ENCODE peak calls at places on chromosomes 2 and 18, in six cellular contexts. U, J, M, E, B and T are unnamed samples. For H3K4me1 and H3K27me3, the result is how much of the 10 kb centered on the place peaks cover.

GRCh38 chr2:68912732-68913131 is 40.0 kb downstream of the GKN2 start:
- DNase-seq in U (no peak), J (no peak), M (no peak), E (no peak), B (no peak), T (no peak)

GRCh38 chr2:70083344-70084156 is 3.7 kb upstream of the PCBP1 start:
- DNase-seq in U (no peak), J (no peak), M (no peak), E (peak), B (no peak), T (no peak)

GRCh38 chr2:20698916-20699613 is 32.1 kb downstream of the GDF7 start:
- DNase-seq in U (no peak), J (no peak), M (no peak), E (no peak), B (no peak), T (no peak)

GRCh38 chr2:33541243-33541642 is 57.9 kb downstream of the FAM98A start:
- DNase-seq in U (no peak), J (no peak), M (no peak), E (no peak), B (no peak), T (no peak)

GRCh38 chr18:48100712-48101165 is 170.3 kb upstream of the SMAD2 start:
- DNase-seq in U (no peak), J (peak), M (no peak), E (no peak), B (peak), T (no peak)

GRCh38 chr18:31010601-31011000 is 31.9 kb downstream of the DSC3 start:
- DNase-seq in U (no peak), J (no peak), M (no peak), E (no peak), B (no peak), T (no peak)

GRCh38 chr2:47232738-47233415 is 77.8 kb upstream of the STPG4 start:
- DNase-seq in U (no peak), J (no peak), M (no peak), E (peak), B (no peak), T (no peak)

GRCh38 chr2:85215074-85216050 is 82.2 kb downstream of the TCF7L1 start:
- DNase-seq in U (no peak), J (no peak), M (no peak), E (peak), B (no peak), T (no peak)

GRCh38 chr2:134706587-134707329 is 12.0 kb downstream of the TMEM163 start:
- DNase-seq in U (no peak), J (no peak), M (no peak), E (no peak), B (no peak), T (no peak)

GRCh38 chr18:70452501-70452900 is 163.7 kb downstream of the SOCS6 start:
- DNase-seq in U (no peak), J (no peak), M (no peak), E (no peak), B (peak), T (no peak)

GRCh38 chr2:104332733-104333132 is 521.2 kb upstream of the POU3F3 start:
- DNase-seq in U (no peak), J (no peak), M (no peak), E (no peak), B (peak), T (no peak)

GRCh38 chr2:98465456-98466201 is 21.0 kb downstream of the INPP4A start:
- DNase-seq in U (peak), J (no peak), M (peak), E (peak), B (no peak), T (peak)

GRCh38 chr2:17976871-17977746 is 98.6 kb downstream of the KCNS3 start:
- DNase-seq in U (no peak), J (no peak), M (no peak), E (peak), B (no peak), T (no peak)

GRCh38 chr2:74584088-74584645 is 29.6 kb downstream of the DOK1 start:
- DNase-seq in U (no peak), J (no peak), M (no peak), E (peak), B (no peak), T (no peak)

GRCh38 chr2:86249843-86250402 is 50.7 kb downstream of the MRPL35 start:
- DNase-seq in U (no peak), J (no peak), M (no peak), E (no peak), B (no peak), T (no peak)

GRCh38 chr2:106537047-106537446 is 49.9 kb downstream of the CD8B2 start:
- DNase-seq in U (no peak), J (no peak), M (no peak), E (no peak), B (no peak), T (no peak)

GRCh38 chr18:53509886-53510285 is 714.6 kb downstream of the MBD2 start:
- DNase-seq in U (no peak), J (peak), M (no peak), E (no peak), B (no peak), T (no peak)

GRCh38 chr2:214139630-214140284 is 271.1 kb upstream of the VWC2L start:
- DNase-seq in U (no peak), J (peak), M (no peak), E (no peak), B (no peak), T (no peak)

GRCh38 chr2:230793573-230794359 is 71.0 kb upstream of the ITM2C start:
- DNase-seq in U (no peak), J (no peak), M (peak), E (peak), B (no peak), T (no peak)

GRCh38 chr2:229888031-229888430 is 33.8 kb downstream of the TRIP12 start:
- DNase-seq in U (no peak), J (no peak), M (no peak), E (no peak), B (no peak), T (no peak)

GRCh38 chr2:164593959-164594358 is 27.3 kb downstream of the GRB14 start:
- DNase-seq in U (no peak), J (no peak), M (no peak), E (no peak), B (no peak), T (no peak)

GRCh38 chr2:121150126-121150525 is 134.9 kb downstream of the TFCP2L1 start:
- DNase-seq in U (no peak), J (no peak), M (no peak), E (no peak), B (no peak), T (no peak)

GRCh38 chr2:31319391-31320175 is 85.6 kb downstream of the EHD3 start:
- DNase-seq in U (no peak), J (no peak), M (peak), E (peak), B (no peak), T (no peak)

GRCh38 chr2:120703330-120703994 is 32.2 kb upstream of the GLI2 start:
- DNase-seq in U (no peak), J (no peak), M (no peak), E (peak), B (no peak), T (peak)

GRCh38 chr2:198930170-198930569 is 527.6 kb downstream of the SATB2 start:
- DNase-seq in U (no peak), J (no peak), M (no peak), E (no peak), B (peak), T (no peak)

GRCh38 chr18:39774957-39775582 is 2180.0 kb upstream of the PIK3C3 start:
- DNase-seq in U (no peak), J (no peak), M (no peak), E (no peak), B (no peak), T (no peak)

GRCh38 chr2:140270229-140270628 is 1490.0 kb upstream of the NXPH2 start:
- DNase-seq in U (no peak), J (no peak), M (no peak), E (no peak), B (no peak), T (no peak)

GRCh38 chr2:234243871-234244565 is 193.5 kb downstream of the SPP2 start:
- DNase-seq in U (no peak), J (no peak), M (no peak), E (no peak), B (no peak), T (no peak)

GRCh38 chr2:201909961-201910361 is 103.6 kb downstream of the CDK15 start:
- DNase-seq in U (no peak), J (no peak), M (no peak), E (peak), B (no peak), T (no peak)

GRCh38 chr2:195768454-195768853 is 111.4 kb downstream of the SLC39A10 start:
- DNase-seq in U (no peak), J (no peak), M (no peak), E (peak), B (no peak), T (no peak)

GRCh38 chr2:52933878-52934277 is 833.7 kb upstream of the CHAC2 start:
- DNase-seq in U (no peak), J (no peak), M (no peak), E (peak), B (no peak), T (no peak)

GRCh38 chr2:9895669-9896068 is 52.4 kb downstream of the TAF1B start:
- DNase-seq in U (no peak), J (no peak), M (peak), E (no peak), B (no peak), T (no peak)

GRCh38 chr2:112096098-112096497 is 41.0 kb downstream of the TMEM87B start:
- DNase-seq in U (no peak), J (no peak), M (no peak), E (no peak), B (no peak), T (no peak)

GRCh38 chr2:38601061-38601460 is 1.7 kb downstream of the HNRNPLL start:
- DNase-seq in U (no peak), J (no peak), M (no peak), E (no peak), B (no peak), T (no peak)

GRCh38 chr2:231664727-231665126 is 43.6 kb upstream of the PTMA start:
- DNase-seq in U (no peak), J (no peak), M (no peak), E (no peak), B (no peak), T (no peak)

GRCh38 chr2:63192889-63193778 is 142.5 kb downstream of the OTX1 start:
- DNase-seq in U (no peak), J (no peak), M (no peak), E (no peak), B (no peak), T (no peak)

GRCh38 chr18:10519366-10519765 is 6.5 kb upstream of the NAPG start:
- DNase-seq in U (no peak), J (no peak), M (no peak), E (peak), B (no peak), T (no peak)

GRCh38 chr2:74423226-74424095 is 1.9 kb downstream of the WDR54 start:
- DNase-seq in U (peak), J (no peak), M (no peak), E (no peak), B (no peak), T (no peak)

GRCh38 chr18:36143391-36143790 is 13.7 kb downstream of the ELP2 start:
- DNase-seq in U (no peak), J (no peak), M (no peak), E (no peak), B (no peak), T (no peak)

GRCh38 chr2:217611056-217611455 is 391.7 kb downstream of the TNS1 start:
- DNase-seq in U (no peak), J (no peak), M (no peak), E (no peak), B (no peak), T (no peak)

DNA sequence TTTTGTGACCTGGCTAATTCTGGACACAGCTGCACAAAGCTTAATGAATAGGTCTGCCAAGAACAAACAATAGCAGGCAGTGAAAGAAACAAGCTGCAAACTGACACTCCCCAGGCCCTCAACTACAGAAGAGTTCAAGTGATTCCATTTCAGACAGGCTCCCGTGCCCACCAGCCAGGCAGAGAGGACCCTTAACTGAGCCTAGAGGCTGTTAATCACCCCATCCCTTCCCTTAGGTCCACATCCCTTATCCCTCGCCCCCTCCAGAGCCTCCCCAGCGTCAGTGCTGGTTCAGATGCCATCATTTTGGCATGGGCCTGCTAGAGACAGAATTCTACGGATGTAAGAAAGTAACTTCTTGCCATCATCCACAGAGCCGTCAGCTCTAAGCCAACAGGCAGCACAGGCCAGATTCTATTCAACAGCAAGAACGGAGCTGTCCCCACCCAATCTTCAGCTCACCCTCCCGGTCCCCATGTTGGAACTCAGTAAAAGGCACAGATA is 7.2 kb downstream of the CYB5A start:
- DNase-seq in U (no peak), J (peak), M (no peak), E (no peak), B (no peak), T (no peak)
- H3K4me1 ChIP-seq in U (half or more), J (under half), M (under half), E (under half), B (under half), T (half or more)

GRCh38 chr2:46086578-46087070 is 210.6 kb upstream of the EPAS1 start:
- DNase-seq in U (no peak), J (no peak), M (no peak), E (no peak), B (no peak), T (no peak)
- H3K27ac ChIP-seq in U (no peak), J (no peak), M (no peak), E (no peak), B (no peak), T (peak)

DNA sequence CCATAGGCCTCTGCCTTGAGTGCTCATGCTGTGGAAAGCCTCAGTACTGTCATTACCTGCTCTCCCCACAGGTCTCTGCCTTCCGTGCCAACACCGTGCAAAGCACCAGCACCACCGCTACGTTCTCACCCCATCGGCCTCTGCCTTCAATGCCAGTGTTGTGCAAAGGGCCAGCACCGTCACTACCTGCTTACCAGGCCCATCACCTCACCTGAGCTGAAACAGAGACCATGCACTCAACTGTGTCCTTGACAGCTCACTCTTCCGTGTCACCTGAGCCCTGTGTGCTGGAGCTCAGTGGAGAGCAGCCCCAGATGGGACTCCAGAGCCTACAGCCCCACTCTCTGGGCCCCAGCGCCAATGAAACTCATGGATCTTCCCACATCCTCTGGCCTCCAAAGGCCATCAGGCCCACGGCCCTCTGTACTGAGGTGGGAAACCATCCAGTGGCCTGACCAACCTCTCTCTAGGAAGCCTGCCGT is 62.7 kb downstream of the ZNF516 start:
- DNase-seq in U (no peak), J (no peak), M (no peak), E (no peak), B (no peak), T (no peak)
- H3K27me3 ChIP-seq in U (under half), J (under half), M (under half), E (under half), B (under half), T (under half)

DNA sequence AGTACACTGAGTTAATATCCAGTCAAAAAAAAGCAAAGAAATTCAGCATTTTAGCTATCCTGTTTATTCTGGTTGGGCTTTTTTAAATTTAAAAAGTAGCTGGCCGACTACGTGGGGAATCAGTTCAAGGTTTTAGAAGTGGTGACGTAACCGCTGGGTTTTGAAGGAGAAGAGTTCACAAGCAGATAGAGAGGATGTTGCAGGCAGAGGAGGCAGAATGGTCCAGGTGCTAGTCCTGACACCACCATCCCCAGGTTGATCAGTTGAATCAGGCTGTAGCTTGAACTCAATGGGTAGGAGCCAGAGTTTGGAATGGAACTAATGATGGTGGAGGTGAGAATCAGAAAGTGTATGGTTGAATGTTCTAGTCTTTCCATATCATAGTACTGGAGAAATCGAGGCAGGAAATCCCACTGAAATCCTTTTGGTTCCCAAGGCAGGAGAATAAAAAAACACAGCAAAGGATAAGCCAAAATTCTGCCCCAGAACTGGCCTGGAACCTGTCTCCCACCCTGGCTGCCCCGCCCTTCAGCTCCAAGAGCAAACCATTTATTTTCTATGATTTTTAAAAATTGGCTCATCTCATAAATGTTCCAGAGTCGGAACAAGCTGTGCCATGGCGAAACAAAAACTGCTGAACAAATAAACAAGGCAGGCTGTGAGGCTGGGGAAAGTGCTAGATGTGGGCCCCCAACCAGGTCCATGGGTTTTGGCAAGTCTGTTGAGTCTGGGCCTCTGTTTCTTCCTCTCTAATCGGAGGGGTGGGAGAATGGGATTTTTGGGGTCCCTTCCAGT is 44.0 kb downstream of the SLC4A1AP start:
- DNase-seq in U (no peak), J (no peak), M (no peak), E (no peak), B (no peak), T (no peak)
- H3K4me1 ChIP-seq in U (under half), J (under half), M (under half), E (under half), B (under half), T (under half)

DNA sequence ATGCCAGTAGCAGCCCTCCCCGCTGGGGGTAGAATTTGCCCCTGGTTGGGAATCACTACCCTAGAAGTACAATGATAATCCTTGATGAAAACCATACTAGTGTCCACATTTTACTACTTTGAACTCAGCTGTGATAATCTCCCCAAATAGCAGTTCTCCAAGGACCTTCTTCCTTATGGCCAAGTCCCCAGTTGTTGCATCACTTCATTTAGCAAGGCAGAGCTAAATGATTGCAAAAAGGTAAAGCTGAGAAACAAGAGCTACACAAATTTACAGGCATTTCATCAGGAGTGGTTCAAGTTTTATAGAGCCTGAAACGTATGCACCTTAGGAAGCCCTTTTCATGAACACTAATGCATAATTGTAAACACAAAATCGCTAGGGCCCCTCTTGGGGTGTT is 44.9 kb upstream of the REL start:
- DNase-seq in U (no peak), J (no peak), M (no peak), E (no peak), B (no peak), T (no peak)
- H3K27ac ChIP-seq in U (no peak), J (no peak), M (no peak), E (no peak), B (no peak), T (no peak)